ENCODE peak calls at places on chromosomes 16 and 17, in five cellular contexts. P is GDM1, F is NCI-H774, W is hippocampal formation, I is omental fat pad. A is an unnamed sample.

GRCh38 chr16:87608400-87608985 is 6.2 kb downstream of the JPH3 start:
- DNase-seq in P (no peak), F (no peak), W (no peak), I (peak; percentile 38), A (no peak)

GRCh38 chr17:45854209-45854608 is 9.5 kb downstream of the SPPL2C start:
- DNase-seq in P (no peak), F (no peak), W (no peak), I (no peak), A (no peak)

GRCh38 chr17:75024686-75025397 is 12.4 kb downstream of the MRPL58 start:
- DNase-seq in P (no peak), F (no peak), W (no peak), I (no peak), A (no peak)

GRCh38 chr17:64006361-64007088 is 8.4 kb downstream of the PRR29 start:
- DNase-seq in P (no peak), F (no peak), W (no peak), I (no peak), A (no peak)

GRCh38 chr17:17412331-17412730 is 64.5 kb upstream of the MED9 start:
- DNase-seq in P (no peak), F (no peak), W (no peak), I (no peak), A (no peak)

GRCh38 chr17:1379930-1380313 is 20.1 kb downstream of the YWHAE start:
- DNase-seq in P (no peak), F (no peak), W (no peak), I (no peak), A (no peak)

GRCh38 chr16:56357765-56358322 is 67.5 kb downstream of the AMFR start:
- DNase-seq in P (no peak), F (no peak), W (no peak), I (no peak), A (peak; percentile 46)

GRCh38 chr17:49915260-49915659 is 53.7 kb upstream of the DLX4 start:
- DNase-seq in P (no peak), F (no peak), W (no peak), I (no peak), A (no peak)

GRCh38 chr17:38727661-38728220 is 2.4 kb upstream of the CISD3 start:
- DNase-seq in P (no peak), F (no peak), W (no peak), I (no peak), A (no peak)

GRCh38 chr17:9185688-9186289 is 164.5 kb downstream of the NTN1 start:
- DNase-seq in P (no peak), F (no peak), W (no peak), I (no peak), A (no peak)

GRCh38 chr16:69089091-69089912 is 16.2 kb upstream of the HAS3 start:
- DNase-seq in P (no peak), F (no peak), W (no peak), I (no peak), A (peak; percentile 70)

GRCh38 chr16:30136971-30137601 is 14.1 kb upstream of the MAPK3 start:
- DNase-seq in P (no peak), F (no peak), W (no peak), I (no peak), A (peak; percentile 48)

GRCh38 chr17:48544356-48545021 is 420 bp downstream of the HOXB2 start:
- DNase-seq in P (peak; percentile 22), F (peak; percentile 84), W (no peak), I (no peak), A (no peak)

GRCh38 chr16:29804455-29805231 is 1.7 kb upstream of the MAZ start:
- DNase-seq in P (no peak), F (no peak), W (no peak), I (no peak), A (peak; percentile 74)

GRCh38 chr17:59469786-59470485 is 95.5 kb upstream of the DHX40 start:
- DNase-seq in P (no peak), F (no peak), W (no peak), I (no peak), A (no peak)

GRCh38 chr16:85136705-85137322 is 24.5 kb upstream of the CIBAR2 start:
- DNase-seq in P (no peak), F (no peak), W (no peak), I (no peak), A (no peak)

GRCh38 chr17:28575126-28575795 is 1.4 kb downstream of the ALDOC start:
- DNase-seq in P (no peak), F (no peak), W (peak; percentile 51), I (no peak), A (no peak)